ENCODE peak calls at places on chromosomes 11 and 22, in four cellular contexts. N, C, R and L are unnamed samples.
A peak's percentile ranks its signal among the peaks of the same experiment; 100 is the strongest.

GRCh38 chr11:27553186-27553585 is 46.6 kb upstream of the LIN7C start:
- DNase-seq in N (no peak), C (no peak), R (no peak), L (no peak)

GRCh38 chr11:68764746-68765145 is 13.4 kb upstream of the TESMIN start:
- DNase-seq in N (no peak), C (no peak), R (no peak), L (no peak)

GRCh38 chr22:17368727-17369552 is at the start of gene CECR2:
- DNase-seq in N (no peak), C (peak; percentile 90), R (peak; percentile 86), L (peak; percentile 27)

GRCh38 chr11:111639226-111639925 is 37.1 kb downstream of the SIK2 start:
- DNase-seq in N (no peak), C (no peak), R (no peak), L (peak; percentile 52)

GRCh38 chr22:35631597-35631996 is 14.5 kb upstream of the MB start:
- DNase-seq in N (no peak), C (no peak), R (peak; percentile 83), L (peak; percentile 62)

GRCh38 chr11:74683941-74684481 is 47.2 kb downstream of the CHRDL2 start:
- DNase-seq in N (peak; percentile 71), C (no peak), R (no peak), L (no peak)

GRCh38 chr11:84963240-84963639 is 663.9 kb downstream of the DLG2 start:
- DNase-seq in N (no peak), C (no peak), R (no peak), L (no peak)

GRCh38 chr11:69170704-69171103 is 15.0 kb downstream of the SMIM38 start:
- DNase-seq in N (no peak), C (no peak), R (no peak), L (peak; percentile 96)

GRCh38 chr11:134535029-134536025 is 123.3 kb upstream of the B3GAT1 start:
- DNase-seq in N (no peak), C (no peak), R (peak; percentile 16), L (no peak)

GRCh38 chr22:49303781-49304461 is 523.8 kb downstream of the BRD1 start:
- DNase-seq in N (no peak), C (no peak), R (peak; percentile 19), L (no peak)

GRCh38 chr11:19418221-19418620 is 177.5 kb upstream of the E2F8 start:
- DNase-seq in N (no peak), C (no peak), R (no peak), L (peak; percentile 87)

GRCh38 chr11:6812391-6813005 is 13.0 kb upstream of the OR6A2 start:
- DNase-seq in N (peak; percentile 34), C (peak; percentile 43), R (peak; percentile 52), L (peak; percentile 76)

GRCh38 chr11:11977206-11977938 is 31.1 kb downstream of the DKK3 start:
- DNase-seq in N (peak; percentile 96), C (no peak), R (peak; percentile 52), L (peak; percentile 76)

GRCh38 chr22:48316245-48316875 is 1511.3 kb downstream of the BRD1 start:
- DNase-seq in N (no peak), C (no peak), R (peak; percentile 20), L (no peak)

GRCh38 chr11:123457187-123457770 is 27.2 kb downstream of the GRAMD1B start:
- DNase-seq in N (no peak), C (no peak), R (no peak), L (peak; percentile 72)

GRCh38 chr11:101745756-101746155 is 161.9 kb upstream of the TRPC6 start:
- DNase-seq in N (no peak), C (no peak), R (no peak), L (no peak)

GRCh38 chr11:115168229-115168671 is 336.0 kb downstream of the CADM1 start:
- DNase-seq in N (no peak), C (no peak), R (no peak), L (no peak)

GRCh38 chr11:19922689-19923035 is 210.0 kb downstream of the NAV2 start:
- DNase-seq in N (peak; percentile 50), C (no peak), R (no peak), L (peak; percentile 69)

GRCh38 chr22:48099671-48100070 is 1337.2 kb downstream of the TBC1D22A start:
- DNase-seq in N (no peak), C (no peak), R (peak; percentile 14), L (no peak)

GRCh38 chr22:33819743-33820142 is 100.5 kb downstream of the LARGE1 start:
- DNase-seq in N (no peak), C (no peak), R (no peak), L (no peak)

GRCh38 chr22:38353142-38353629 is 36.0 kb upstream of the CSNK1E start:
- DNase-seq in N (peak; percentile 27), C (peak; percentile 46), R (peak; percentile 80), L (peak; percentile 61)

GRCh38 chr11:94034207-94034606 is 13.1 kb downstream of the HEPHL1 start:
- DNase-seq in N (no peak), C (no peak), R (no peak), L (no peak)

GRCh38 chr22:19844423-19845368 is 10.0 kb downstream of the GNB1L start:
- DNase-seq in N (peak; percentile 40), C (no peak), R (no peak), L (peak; percentile 28)

GRCh38 chr11:122634507-122634906 is 21.0 kb upstream of the UBASH3B start:
- DNase-seq in N (peak; percentile 64), C (no peak), R (peak; percentile 80), L (peak; percentile 52)

GRCh38 chr11:811446-812245 is 1.9 kb downstream of the RPLP2 start:
- DNase-seq in N (no peak), C (no peak), R (no peak), L (no peak)

GRCh38 chr22:46604306-46604690 is 15.9 kb upstream of the GRAMD4 start:
- DNase-seq in N (peak; percentile 12), C (no peak), R (no peak), L (no peak)
- H3K9ac ChIP-seq in N (no peak overlapping the region), C (no peak overlapping the region), R (no peak overlapping the region), L (no peak overlapping the region)

GRCh38 chr22:45469573-45470383 is 32.9 kb upstream of the FBLN1 start:
- DNase-seq in N (no peak), C (no peak), R (no peak), L (peak; percentile 56)
- H2BK5ac ChIP-seq in N (peak overlapping the region; percentile 37), C (no peak overlapping the region), R (no peak overlapping the region), L (peak overlapping the region; percentile 91)

DNA sequence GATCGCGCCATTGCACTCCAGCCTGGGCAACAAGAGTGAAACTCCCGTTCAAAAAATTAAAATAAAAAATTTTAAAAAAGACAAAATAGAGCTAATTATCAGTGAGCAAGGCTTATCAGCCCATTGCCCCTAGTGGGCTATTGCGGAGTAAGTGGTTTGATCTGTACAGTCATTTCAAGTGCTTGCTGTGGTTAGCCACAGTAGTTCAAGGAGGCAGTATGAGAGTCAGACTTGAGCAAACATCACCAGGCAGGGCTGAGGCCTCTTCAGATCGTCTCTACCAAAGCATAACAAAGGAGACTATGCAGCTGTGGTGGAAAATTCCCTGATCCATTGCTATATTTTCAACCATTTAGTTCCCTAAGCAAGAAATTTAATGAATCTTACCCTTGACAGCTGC is 4.3 kb upstream of the SBF2 start:
- DNase-seq in N (peak; percentile 98), C (no peak), R (no peak), L (no peak)
- H3K9ac ChIP-seq in N (peak overlapping the region; percentile 13), C (no peak overlapping the region), R (no peak overlapping the region), L (no peak overlapping the region)

GRCh38 chr11:64718084-64718779 is 4.8 kb downstream of the NRXN2 start:
- DNase-seq in N (no peak), C (no peak), R (no peak), L (no peak)

GRCh38 chr11:64716471-64717267 is 6.3 kb downstream of the NRXN2 start:
- DNase-seq in N (no peak), C (no peak), R (no peak), L (no peak)

GRCh38 chr11:64718780-64719124 is 4.2 kb downstream of the NRXN2 start:
- DNase-seq in N (no peak), C (no peak), R (no peak), L (no peak)

GRCh38 chr11:64715756-64716470 is 7.1 kb downstream of the NRXN2 start:
- DNase-seq in N (no peak), C (no peak), R (no peak), L (no peak)

GRCh38 chr11:64717268-64717578 is 5.8 kb downstream of the NRXN2 start:
- DNase-seq in N (no peak), C (no peak), R (no peak), L (no peak)
- H2BK5ac ChIP-seq in N (no peak overlapping the region), C (no peak overlapping the region), R (no peak overlapping the region), L (no peak overlapping the region)

GRCh38 chr11:36044636-36045035 is 100.8 kb downstream of the LDLRAD3 start:
- DNase-seq in N (no peak), C (no peak), R (no peak), L (no peak)

GRCh38 chr11:36037031-36037430 is 93.2 kb downstream of the LDLRAD3 start:
- DNase-seq in N (peak; percentile 43), C (no peak), R (no peak), L (no peak)

DNA sequence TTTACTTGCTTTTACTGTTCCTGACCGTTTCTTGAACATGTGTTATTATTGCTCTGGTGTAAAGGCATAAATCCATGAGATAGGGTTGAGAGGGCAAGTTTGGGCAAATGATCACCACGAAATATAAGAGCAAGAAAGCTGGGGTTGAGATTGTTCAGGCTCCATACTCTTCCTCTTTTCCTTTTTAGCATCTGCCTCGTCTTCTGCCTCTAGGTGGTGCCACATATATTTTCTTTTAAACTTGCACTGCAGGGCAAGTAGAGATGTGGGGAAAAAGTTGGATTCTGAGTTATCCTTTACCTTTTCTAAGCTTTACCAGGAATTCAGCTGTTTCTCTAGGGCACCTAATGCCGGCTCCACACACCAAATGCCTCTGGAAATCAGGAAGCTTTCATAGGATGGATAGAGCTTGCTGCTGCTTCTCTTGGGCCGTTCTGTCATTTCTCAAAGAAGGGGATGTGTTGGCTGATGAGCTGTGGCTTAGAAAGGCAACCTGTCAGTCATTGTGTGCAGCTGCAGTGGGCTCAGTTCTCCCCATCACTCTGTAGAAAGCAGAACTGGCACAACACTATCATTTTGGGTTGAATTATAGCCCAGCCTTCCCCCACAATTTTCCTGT is 98.2 kb downstream of the LDLRAD3 start:
- DNase-seq in N (no peak), C (no peak), R (no peak), L (no peak)
- H3K9ac ChIP-seq in N (no peak overlapping the region), C (no peak overlapping the region), R (no peak overlapping the region), L (no peak overlapping the region)

DNA sequence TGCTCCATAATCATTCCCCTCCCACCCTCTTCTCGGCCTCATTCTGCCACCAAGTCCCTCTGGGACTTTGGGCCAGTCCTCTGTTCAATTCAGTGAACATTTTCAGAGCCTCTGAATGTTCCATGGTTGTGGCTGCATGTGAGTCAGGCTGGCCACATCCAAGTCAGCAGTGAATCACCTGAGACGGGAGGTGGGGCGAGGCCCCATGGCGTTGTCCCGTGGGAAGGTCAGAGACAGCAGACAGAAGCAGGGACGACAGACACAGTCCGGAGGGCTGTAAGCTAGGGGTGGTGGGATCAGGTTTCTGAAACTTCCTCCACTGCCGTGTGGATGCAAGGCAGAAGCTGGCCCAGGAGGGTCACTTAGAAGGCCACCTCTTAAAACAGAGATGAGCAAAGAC is 324.8 kb downstream of the MN1 start:
- DNase-seq in N (peak; percentile 83), C (no peak), R (peak; percentile 46), L (peak; percentile 61)
- H2BK5ac ChIP-seq in N (peak overlapping the region; percentile 72), C (peak overlapping the region; percentile 8), R (no peak overlapping the region), L (peak overlapping the region; percentile 69)